ENCODE peak calls at places on chromosome 17, in eight cellular contexts. G, W, J, N, D, X, H and T are unnamed samples.
A peak's percentile ranks its signal among the peaks of the same experiment; 100 is the strongest.

GRCh38 chr17:61486135-61487120 is 34.2 kb downstream of the TBX4 start:
- DNase-seq in J (no peak), X (no peak), D (no peak), N (peak; percentile 29), W (no peak), G (no peak), H (no peak), T (no peak)

GRCh38 chr17:30921544-30922196 is at the start of gene ADAP2:
- DNase-seq in H (peak; percentile 13), G (no peak), X (no peak), J (peak; percentile 53), D (peak; percentile 64), W (peak; percentile 66), N (no peak), T (no peak)

GRCh38 chr17:42674755-42675347 is 1.9 kb downstream of the PLEKHH3 start:
- DNase-seq in J (no peak), X (no peak), H (no peak), D (peak; percentile 80), W (no peak), N (no peak), G (no peak), T (no peak)

GRCh38 chr17:19546289-19547065 is 12.8 kb downstream of the SLC47A1 start:
- DNase-seq in X (no peak), G (no peak), N (no peak), D (peak; percentile 24), W (no peak), J (peak; percentile 76), H (no peak), T (no peak)

GRCh38 chr17:28221751-28222414 is 97.1 kb upstream of the TMEM97 start:
- DNase-seq in H (peak; percentile 35), W (no peak), D (no peak), G (no peak), X (no peak), J (no peak), N (peak; percentile 30), T (peak; percentile 30)

GRCh38 chr17:83125515-83126274 is 46.3 kb downstream of the METRNL start:
- DNase-seq in H (no peak), N (no peak), D (peak; percentile 35), G (peak; percentile 30), W (no peak), X (peak; percentile 21), J (no peak), T (no peak)

GRCh38 chr17:11303773-11304394 is 62.9 kb downstream of the SHISA6 start:
- DNase-seq in N (no peak), J (no peak), G (no peak), X (no peak), D (no peak), H (no peak), W (no peak), T (no peak)

GRCh38 chr17:4544135-4544651 is 11.0 kb downstream of the MYBBP1A start:
- DNase-seq in W (no peak), J (no peak), H (no peak), D (no peak), X (no peak), N (no peak), G (no peak), T (no peak)

GRCh38 chr17:19004601-19005441 is at the start of gene FAM83G:
- DNase-seq in G (peak; percentile 87), H (peak; percentile 76), J (no peak), N (peak; percentile 85), D (peak; percentile 54), W (peak; percentile 90), X (peak; percentile 82), T (peak; percentile 62)

GRCh38 chr17:80760501-80760900 is 215.9 kb downstream of the RPTOR start:
- DNase-seq in W (no peak), D (peak; percentile 96), G (no peak), X (no peak), H (no peak), J (no peak), N (no peak), T (no peak)

GRCh38 chr17:59002848-59003247 is 103.8 kb downstream of the TRIM37 start:
- DNase-seq in W (no peak), X (no peak), H (peak; percentile 24), D (no peak), N (peak; percentile 44), G (no peak), J (no peak), T (no peak)

GRCh38 chr17:27762527-27763305 is 37.6 kb downstream of the NOS2 start:
- DNase-seq in D (no peak), G (peak; percentile 38), W (no peak), J (no peak), X (no peak), N (peak; percentile 24), H (peak; percentile 35), T (no peak)

GRCh38 chr17:4004517-4005295 is 40.5 kb upstream of the ATP2A3 start:
- DNase-seq in X (peak; percentile 35), W (peak; percentile 56), H (peak; percentile 29), G (peak; percentile 66), N (peak; percentile 21), D (peak; percentile 79), J (no peak), T (no peak)

GRCh38 chr17:29349409-29349808 is 40.8 kb upstream of the TAOK1 start:
- DNase-seq in G (no peak), H (no peak), W (no peak), D (no peak), X (no peak), J (no peak), N (no peak), T (no peak)

GRCh38 chr17:35780876-35781409 is 14.5 kb downstream of the MMP28 start:
- DNase-seq in J (no peak), W (no peak), D (no peak), N (no peak), H (no peak), G (no peak), X (no peak), T (no peak)

GRCh38 chr17:45018514-45019176 is 32.8 kb downstream of the DCAKD start:
- DNase-seq in H (no peak), J (no peak), X (no peak), D (peak; percentile 22), N (peak; percentile 28), G (no peak), W (peak; percentile 69), T (no peak)

GRCh38 chr17:10614536-10615155 is 42.5 kb downstream of the MYH3 start:
- DNase-seq in X (no peak), W (peak; percentile 57), G (peak; percentile 18), J (peak; percentile 58), D (peak; percentile 3), H (peak; percentile 40), N (peak; percentile 74), T (peak; percentile 11)

GRCh38 chr17:34615326-34615725 is 35.9 kb downstream of the TMEM132E start:
- DNase-seq in D (no peak), N (no peak), J (no peak), G (no peak), W (no peak), X (no peak), H (no peak), T (no peak)

GRCh38 chr17:4782652-4783051 is 3.5 kb downstream of the VMO1 start:
- DNase-seq in D (peak; percentile 4), W (no peak), G (peak; percentile 32), H (no peak), X (no peak), N (no peak), J (no peak), T (no peak)

GRCh38 chr17:64625541-64625940 is 36.6 kb downstream of the SMURF2 start:
- DNase-seq in H (no peak), J (no peak), X (no peak), D (no peak), N (no peak), G (no peak), W (no peak), T (no peak)

GRCh38 chr17:48244121-48244711 is 136.7 kb downstream of the SNX11 start:
- DNase-seq in D (peak; percentile 96), W (peak; percentile 26), X (no peak), H (peak; percentile 53), J (no peak), N (peak; percentile 75), G (no peak), T (peak; percentile 34)

GRCh38 chr17:60102632-60103047 is 23.9 kb upstream of the HEATR6 start:
- DNase-seq in G (peak; percentile 29), W (no peak), H (peak; percentile 59), X (no peak), D (no peak), N (peak; percentile 84), J (peak; percentile 51), T (peak; percentile 75)

GRCh38 chr17:19317359-19318095 is 45.0 kb downstream of the B9D1 start:
- DNase-seq in N (peak; percentile 70), W (peak; percentile 89), G (no peak), J (peak; percentile 98), X (no peak), H (peak; percentile 84), D (peak; percentile 96), T (peak; percentile 29)

GRCh38 chr17:49926886-49927285 is 42.1 kb upstream of the DLX4 start:
- DNase-seq in N (peak; percentile 19), H (no peak), D (no peak), X (no peak), J (no peak), G (no peak), W (no peak), T (no peak)

GRCh38 chr17:13978478-13978877 is 90.8 kb upstream of the COX10 start:
- DNase-seq in X (no peak), J (no peak), G (no peak), N (no peak), D (no peak), H (no peak), W (no peak), T (no peak)

GRCh38 chr17:6599364-6599763 is 41.1 kb downstream of the KIAA0753 start:
- DNase-seq in N (no peak), D (no peak), J (peak; percentile 72), H (peak; percentile 56), W (no peak), X (no peak), G (no peak), T (no peak)

GRCh38 chr17:61591930-61592329 is 911 bp upstream of the NACA2 start:
- DNase-seq in X (no peak), G (no peak), H (no peak), N (no peak), W (no peak), J (no peak), D (no peak), T (no peak)

GRCh38 chr17:64728041-64728695 is 66.1 kb upstream of the SMURF2 start:
- DNase-seq in H (peak; percentile 19), G (no peak), J (no peak), D (no peak), N (no peak), X (no peak), W (no peak), T (no peak)

GRCh38 chr17:73770115-73770848 is 126.0 kb upstream of the SDK2 start:
- DNase-seq in G (no peak), N (peak; percentile 13), H (peak; percentile 62), X (no peak), W (peak; percentile 30), J (peak; percentile 91), D (peak; percentile 63), T (no peak)

GRCh38 chr17:55053855-55054254 is 85.3 kb downstream of the STXBP4 start:
- DNase-seq in X (no peak), W (no peak), D (no peak), G (no peak), J (no peak), N (no peak), H (peak; percentile 8), T (peak; percentile 28)